ENCODE peak calls at places on chromosome 1, in six cellular contexts. I, R, S, A, T and D are unnamed samples.

GRCh38 chr1:225750420-225750819 is 27.2 kb upstream of the SRP9 start:
- DNase-seq in A (no peak), T (no peak), I (no peak), S (no peak), R (no peak), D (no peak)

GRCh38 chr1:15427280-15427666 is 11.0 kb upstream of the CTRC start:
- DNase-seq in T (no peak), I (no peak), A (no peak), R (peak), S (no peak), D (no peak)

GRCh38 chr1:194833111-194833510 is 1646.7 kb upstream of the B3GALT2 start:
- DNase-seq in A (no peak), I (no peak), S (no peak), R (no peak), T (no peak), D (no peak)

GRCh38 chr1:166679369-166679768 is 159.9 kb upstream of the POGK start:
- DNase-seq in T (no peak), R (no peak), I (no peak), S (no peak), A (no peak), D (no peak)

GRCh38 chr1:1122981-1123480 is 7.1 kb upstream of the C1orf159 start:
- DNase-seq in R (no peak), I (no peak), A (no peak), S (no peak), T (no peak), D (no peak)

GRCh38 chr1:93770640-93771039 is 89.0 kb upstream of the BCAR3 start:
- DNase-seq in I (no peak), R (no peak), A (no peak), T (no peak), S (no peak), D (no peak)

GRCh38 chr1:183251101-183251958 is 65.3 kb downstream of the LAMC2 start:
- DNase-seq in R (no peak), T (no peak), S (no peak), A (no peak), I (no peak), D (no peak)

GRCh38 chr1:161206411-161207140 is 4.4 kb downstream of the NDUFS2 start:
- DNase-seq in I (no peak), A (no peak), T (no peak), R (no peak), S (no peak), D (no peak)

GRCh38 chr1:38015978-38016640 is 3.6 kb downstream of the UTP11 start:
- DNase-seq in R (no peak), T (no peak), I (no peak), S (no peak), A (peak), D (no peak)

GRCh38 chr1:47637111-47637685 is 199.4 kb downstream of the FOXD2 start:
- DNase-seq in A (no peak), R (no peak), I (no peak), T (no peak), S (no peak), D (no peak)

GRCh38 chr1:154414606-154415005 is 9.5 kb downstream of the IL6R start:
- DNase-seq in S (no peak), I (no peak), R (peak), A (no peak), T (no peak), D (no peak)

GRCh38 chr1:27428316-27429028 is 36.0 kb downstream of the GPR3 start:
- DNase-seq in S (no peak), A (peak), T (peak), I (no peak), R (no peak), D (peak)